ENCODE peak calls at places on chromosome 21, in five cellular contexts. T, X, G, E and I are unnamed samples.

GRCh38 chr21:34930971-34931370 is 118.1 kb downstream of the RUNX1 start:
- DNase-seq in X (peak), T (no peak), E (peak), G (no peak), I (no peak)

GRCh38 chr21:42336065-42336464 is 14.7 kb downstream of the TFF2 start:
- DNase-seq in X (peak), E (peak), T (no peak), G (no peak), I (no peak)

GRCh38 chr21:37849703-37850102 is 66.6 kb downstream of the KCNJ6 start:
- DNase-seq in X (peak), G (no peak), E (peak), T (no peak), I (no peak)

GRCh38 chr21:25963186-25963585 is 207.4 kb downstream of the APP start:
- DNase-seq in E (peak), T (no peak), G (no peak), X (peak), I (no peak)

GRCh38 chr21:29221259-29221744 is 77.4 kb upstream of the BACH1 start:
- DNase-seq in X (no peak), G (no peak), T (no peak), E (peak), I (no peak)

GRCh38 chr21:44618909-44619308 is 7.0 kb downstream of the KRTAP10-8 start:
- DNase-seq in X (peak), E (no peak), G (peak), T (no peak), I (peak)

GRCh38 chr21:25334046-25334730 is 273.1 kb downstream of the MRPL39 start:
- DNase-seq in X (peak), E (no peak), G (no peak), T (no peak), I (no peak)

GRCh38 chr21:38303300-38303699 is 46.5 kb downstream of the KCNJ15 start:
- DNase-seq in T (no peak), X (peak), G (no peak), E (peak), I (no peak)

GRCh38 chr21:43207868-43208267 is 39.1 kb downstream of the CRYAA start:
- DNase-seq in E (no peak), G (no peak), T (no peak), X (no peak), I (no peak)

GRCh38 chr21:39788383-39788782 is 43.4 kb downstream of the IGSF5 start:
- DNase-seq in E (peak), T (peak), X (peak), G (no peak), I (no peak)

GRCh38 chr21:36005018-36005417 is 55.3 kb downstream of the SETD4 start:
- DNase-seq in G (no peak), X (no peak), E (no peak), T (no peak), I (no peak)

GRCh38 chr21:27213328-27213727 is 246.4 kb upstream of the ADAMTS5 start:
- DNase-seq in E (no peak), G (no peak), T (no peak), X (peak), I (no peak)